ENCODE peak calls at places on chromosomes 1 and 21, in eight cellular contexts. Y is caudate nucleus; L is fibroblast of the aortic adventitia; K is substantia nigra; D is NCI-H1092 treated with DMSO at 0.1 percent for 48 hours; I is heart right ventricle; G is psoas muscle; J is activated CD4-positive, alpha-beta T cell treated with anti-CD3 and anti-CD28 coated beads, Interleukin-2, amount 10 ng/mL, durations not matched to agents 24 days and 14 days. M is an unnamed sample.

GRCh38 chr21:17463441-17463840 is 49.4 kb upstream of the CXADR start:
- DNase-seq in Y (no peak), L (peak), K (no peak), D (no peak), I (no peak), G (no peak), J (no peak), M (no peak)

GRCh38 chr1:219563568-219563967 is 49.3 kb downstream of the ZC3H11B start:
- DNase-seq in Y (no peak), L (no peak), K (no peak), D (peak), I (no peak), G (no peak), J (no peak), M (peak)

GRCh38 chr1:210937846-210938245 is 196.1 kb downstream of the KCNH1 start:
- DNase-seq in Y (no peak), L (no peak), K (no peak), D (no peak), I (no peak), G (no peak), J (no peak), M (peak)

GRCh38 chr1:37795340-37796110 is 1.9 kb downstream of the MANEAL start:
- DNase-seq in Y (no peak), L (peak), K (peak), D (no peak), I (peak), G (peak), J (peak), M (peak)

GRCh38 chr1:64060611-64061302 is 142.7 kb upstream of the UBE2U start:
- DNase-seq in Y (no peak), L (peak), K (no peak), D (peak), I (no peak), G (no peak), J (no peak), M (no peak)

GRCh38 chr21:28485301-28486022 is 507.2 kb downstream of the LTN1 start:
- DNase-seq in Y (no peak), L (peak), K (no peak), D (no peak), I (no peak), G (no peak), J (no peak), M (no peak)

GRCh38 chr1:154829062-154829461 is 41.0 kb downstream of the KCNN3 start:
- DNase-seq in Y (no peak), L (no peak), K (no peak), D (no peak), I (no peak), G (no peak), J (no peak), M (no peak)

GRCh38 chr1:28893403-28894102 is 20.8 kb upstream of the EPB41 start:
- DNase-seq in Y (no peak), L (no peak), K (no peak), D (no peak), I (no peak), G (peak), J (peak), M (no peak)

GRCh38 chr1:62977321-62977720 is 193.4 kb downstream of the ATG4C start:
- DNase-seq in Y (no peak), L (no peak), K (no peak), D (no peak), I (no peak), G (no peak), J (no peak), M (no peak)

GRCh38 chr1:118266436-118266835 is 81.4 kb upstream of the SPAG17 start:
- DNase-seq in Y (no peak), L (no peak), K (no peak), D (no peak), I (no peak), G (no peak), J (no peak), M (no peak)

GRCh38 chr21:45858180-45858579 is 123.4 kb upstream of the COL6A1 start:
- DNase-seq in Y (no peak), L (no peak), K (no peak), D (no peak), I (no peak), G (no peak), J (no peak), M (no peak)

GRCh38 chr1:159931101-159931816 is 6.0 kb upstream of the TAGLN2 start:
- DNase-seq in Y (no peak), L (no peak), K (no peak), D (no peak), I (no peak), G (no peak), J (no peak), M (no peak)

GRCh38 chr1:64479874-64480273 is 9.9 kb downstream of the CACHD1 start:
- DNase-seq in Y (no peak), L (no peak), K (no peak), D (no peak), I (no peak), G (no peak), J (no peak), M (no peak)

GRCh38 chr1:17831619-17832018 is 76.5 kb downstream of the ACTL8 start:
- DNase-seq in Y (no peak), L (peak), K (no peak), D (no peak), I (peak), G (no peak), J (peak), M (peak)

GRCh38 chr1:47708658-47709301 is 270.9 kb downstream of the FOXD2 start:
- DNase-seq in Y (no peak), L (no peak), K (peak), D (no peak), I (no peak), G (no peak), J (no peak), M (peak)

GRCh38 chr1:14794136-14794768 is 195.8 kb downstream of the KAZN start:
- DNase-seq in Y (no peak), L (peak), K (no peak), D (no peak), I (no peak), G (no peak), J (no peak), M (no peak)

GRCh38 chr1:86429830-86430229 is 5.9 kb downstream of the CLCA2 start:
- DNase-seq in Y (no peak), L (peak), K (no peak), D (no peak), I (peak), G (no peak), J (peak), M (no peak)

GRCh38 chr1:12501661-12502060 is 116.3 kb downstream of the DHRS3 start:
- DNase-seq in Y (no peak), L (peak), K (no peak), D (no peak), I (no peak), G (no peak), J (no peak), M (no peak)

GRCh38 chr1:60692031-60692430 is 390.3 kb upstream of the NFIA start:
- DNase-seq in Y (no peak), L (no peak), K (no peak), D (no peak), I (no peak), G (no peak), J (no peak), M (no peak)

GRCh38 chr1:67559222-67559700 is 125.7 kb upstream of the GADD45A start:
- DNase-seq in Y (no peak), L (peak), K (peak), D (no peak), I (peak), G (peak), J (no peak), M (peak)

GRCh38 chr1:23369335-23370013 is at the start of gene ZNF436:
- DNase-seq in Y (peak), L (peak), K (peak), D (peak), I (peak), G (peak), J (peak), M (peak)

GRCh38 chr1:109794319-109795132 is 30.8 kb upstream of the EPS8L3 start:
- DNase-seq in Y (no peak), L (no peak), K (no peak), D (peak), I (peak), G (peak), J (no peak), M (no peak)

GRCh38 chr1:201307239-201307638 is 23.9 kb downstream of the PKP1 start:
- DNase-seq in Y (no peak), L (no peak), K (no peak), D (no peak), I (no peak), G (no peak), J (no peak), M (no peak)

GRCh38 chr1:3614755-3615742 is 3.7 kb upstream of the MEGF6 start:
- DNase-seq in Y (no peak), L (peak), K (no peak), D (no peak), I (no peak), G (no peak), J (no peak), M (peak)

GRCh38 chr1:247043406-247043805 is 35.2 kb downstream of the ZNF670 start:
- DNase-seq in Y (no peak), L (no peak), K (no peak), D (no peak), I (no peak), G (no peak), J (no peak), M (no peak)

GRCh38 chr1:1074631-1075147 is 583 bp upstream of the RNF223 start:
- DNase-seq in Y (no peak), L (no peak), K (no peak), D (no peak), I (no peak), G (peak), J (no peak), M (no peak)

GRCh38 chr1:86472165-86472564 is 3.4 kb downstream of the CLCA1 start:
- DNase-seq in Y (no peak), L (no peak), K (no peak), D (no peak), I (no peak), G (no peak), J (no peak), M (no peak)

GRCh38 chr1:153881764-153882163 is 41.0 kb downstream of the GATAD2B start:
- DNase-seq in Y (no peak), L (peak), K (peak), D (peak), I (no peak), G (no peak), J (no peak), M (peak)

GRCh38 chr1:179310721-179311120 is 17.1 kb downstream of the SOAT1 start:
- DNase-seq in Y (no peak), L (peak), K (no peak), D (no peak), I (no peak), G (no peak), J (no peak), M (no peak)

GRCh38 chr1:219790834-219791615 is 137.3 kb downstream of the SLC30A10 start:
- DNase-seq in Y (no peak), L (peak), K (no peak), D (no peak), I (no peak), G (no peak), J (no peak), M (no peak)

GRCh38 chr1:93753766-93754763 is 72.4 kb upstream of the BCAR3 start:
- DNase-seq in Y (no peak), L (peak), K (no peak), D (no peak), I (no peak), G (no peak), J (no peak), M (peak)

M was measured in SJCRH30.